ENCODE peak calls at places on chromosomes 4 and X, in six cellular contexts. One of them, this sample, is unnamed.

GRCh38 chr4:13527983-13528822 is 16.1 kb downstream of the NKX3-2 start:
- DNase-seq in NCI-H146: peak
- DNase-seq in activated CD4-positive, CD25-positive, alpha-beta regulatory T cell: no peak
- DNase-seq in DMS153: no peak
- DNase-seq in LoVo: no peak
- DNase-seq in activated T-helper 1 cell treated with anti-CD3 and anti-CD28 coated beads, Interleukin-2, amount 50 U/mL, for 16 hours: no peak
- DNase-seq in this sample: no peak

GRCh38 chr4:83361416-83362196 is 27.0 kb upstream of the HPSE start:
- DNase-seq in DMS153: no peak
- DNase-seq in activated T-helper 1 cell treated with anti-CD3 and anti-CD28 coated beads, Interleukin-2, amount 50 U/mL, for 16 hours: no peak
- DNase-seq in activated CD4-positive, CD25-positive, alpha-beta regulatory T cell: no peak
- DNase-seq in NCI-H146: no peak
- DNase-seq in LoVo: no peak
- DNase-seq in this sample: no peak

GRCh38 chr4:1579834-1580686 is 104.1 kb downstream of the FAM53A start:
- DNase-seq in LoVo: peak
- DNase-seq in NCI-H146: no peak
- DNase-seq in activated CD4-positive, CD25-positive, alpha-beta regulatory T cell: peak
- DNase-seq in activated T-helper 1 cell treated with anti-CD3 and anti-CD28 coated beads, Interleukin-2, amount 50 U/mL, for 16 hours: peak
- DNase-seq in DMS153: peak
- DNase-seq in this sample: peak

GRCh38 chrX:135543924-135544323 is 23.5 kb downstream of the INTS6L start:
- DNase-seq in activated CD4-positive, CD25-positive, alpha-beta regulatory T cell: peak
- DNase-seq in NCI-H146: no peak
- DNase-seq in activated T-helper 1 cell treated with anti-CD3 and anti-CD28 coated beads, Interleukin-2, amount 50 U/mL, for 16 hours: no peak
- DNase-seq in DMS153: no peak
- DNase-seq in LoVo: no peak
- DNase-seq in this sample: no peak

GRCh38 chr4:136651278-136651667 is 881.0 kb downstream of the PCDH18 start:
- DNase-seq in NCI-H146: no peak
- DNase-seq in DMS153: no peak
- DNase-seq in activated CD4-positive, CD25-positive, alpha-beta regulatory T cell: no peak
- DNase-seq in activated T-helper 1 cell treated with anti-CD3 and anti-CD28 coated beads, Interleukin-2, amount 50 U/mL, for 16 hours: no peak
- DNase-seq in LoVo: no peak
- DNase-seq in this sample: no peak

GRCh38 chrX:154373340-154374306 is 811 bp downstream of the FLNA start:
- DNase-seq in activated T-helper 1 cell treated with anti-CD3 and anti-CD28 coated beads, Interleukin-2, amount 50 U/mL, for 16 hours: no peak
- DNase-seq in DMS153: peak
- DNase-seq in activated CD4-positive, CD25-positive, alpha-beta regulatory T cell: no peak
- DNase-seq in NCI-H146: peak
- DNase-seq in LoVo: peak
- DNase-seq in this sample: no peak

GRCh38 chrX:84118769-84119168 is 69.2 kb downstream of the RPS6KA6 start:
- DNase-seq in activated T-helper 1 cell treated with anti-CD3 and anti-CD28 coated beads, Interleukin-2, amount 50 U/mL, for 16 hours: no peak
- DNase-seq in LoVo: peak
- DNase-seq in activated CD4-positive, CD25-positive, alpha-beta regulatory T cell: no peak
- DNase-seq in NCI-H146: no peak
- DNase-seq in DMS153: no peak
- DNase-seq in this sample: no peak

GRCh38 chr4:17448689-17449088 is 63.2 kb downstream of the QDPR start:
- DNase-seq in activated CD4-positive, CD25-positive, alpha-beta regulatory T cell: no peak
- DNase-seq in DMS153: no peak
- DNase-seq in LoVo: no peak
- DNase-seq in NCI-H146: no peak
- DNase-seq in activated T-helper 1 cell treated with anti-CD3 and anti-CD28 coated beads, Interleukin-2, amount 50 U/mL, for 16 hours: no peak
- DNase-seq in this sample: no peak

GRCh38 chrX:135396109-135396508 is 25.6 kb upstream of the SMIM10L2A start:
- DNase-seq in DMS153: peak
- DNase-seq in activated T-helper 1 cell treated with anti-CD3 and anti-CD28 coated beads, Interleukin-2, amount 50 U/mL, for 16 hours: no peak
- DNase-seq in NCI-H146: no peak
- DNase-seq in LoVo: no peak
- DNase-seq in activated CD4-positive, CD25-positive, alpha-beta regulatory T cell: no peak
- DNase-seq in this sample: no peak

GRCh38 chr4:123599920-123600394 is 203.4 kb downstream of the SPRY1 start:
- DNase-seq in activated T-helper 1 cell treated with anti-CD3 and anti-CD28 coated beads, Interleukin-2, amount 50 U/mL, for 16 hours: peak
- DNase-seq in DMS153: peak
- DNase-seq in LoVo: peak
- DNase-seq in activated CD4-positive, CD25-positive, alpha-beta regulatory T cell: no peak
- DNase-seq in NCI-H146: peak
- DNase-seq in this sample: peak

GRCh38 chrX:49155243-49155899 is 7.2 kb upstream of the MAGIX start:
- DNase-seq in activated CD4-positive, CD25-positive, alpha-beta regulatory T cell: no peak
- DNase-seq in LoVo: peak
- DNase-seq in NCI-H146: peak
- DNase-seq in activated T-helper 1 cell treated with anti-CD3 and anti-CD28 coated beads, Interleukin-2, amount 50 U/mL, for 16 hours: no peak
- DNase-seq in DMS153: no peak
- DNase-seq in this sample: no peak

GRCh38 chrX:43940811-43941210 is 32.4 kb downstream of the NDP start:
- DNase-seq in DMS153: no peak
- DNase-seq in NCI-H146: no peak
- DNase-seq in activated T-helper 1 cell treated with anti-CD3 and anti-CD28 coated beads, Interleukin-2, amount 50 U/mL, for 16 hours: no peak
- DNase-seq in activated CD4-positive, CD25-positive, alpha-beta regulatory T cell: no peak
- DNase-seq in LoVo: no peak
- DNase-seq in this sample: no peak

GRCh38 chrX:24782011-24782410 is 88.3 kb downstream of the POLA1 start:
- DNase-seq in LoVo: no peak
- DNase-seq in DMS153: no peak
- DNase-seq in activated T-helper 1 cell treated with anti-CD3 and anti-CD28 coated beads, Interleukin-2, amount 50 U/mL, for 16 hours: no peak
- DNase-seq in activated CD4-positive, CD25-positive, alpha-beta regulatory T cell: no peak
- DNase-seq in NCI-H146: no peak
- DNase-seq in this sample: no peak

GRCh38 chr4:95289028-95289634 is 259.6 kb downstream of the UNC5C start:
- DNase-seq in DMS153: no peak
- DNase-seq in NCI-H146: no peak
- DNase-seq in activated T-helper 1 cell treated with anti-CD3 and anti-CD28 coated beads, Interleukin-2, amount 50 U/mL, for 16 hours: no peak
- DNase-seq in activated CD4-positive, CD25-positive, alpha-beta regulatory T cell: no peak
- DNase-seq in LoVo: no peak
- DNase-seq in this sample: no peak

GRCh38 chrX:69236641-69237040 is 71.4 kb upstream of the PJA1 start:
- DNase-seq in LoVo: no peak
- DNase-seq in DMS153: no peak
- DNase-seq in activated T-helper 1 cell treated with anti-CD3 and anti-CD28 coated beads, Interleukin-2, amount 50 U/mL, for 16 hours: no peak
- DNase-seq in activated CD4-positive, CD25-positive, alpha-beta regulatory T cell: no peak
- DNase-seq in NCI-H146: no peak
- DNase-seq in this sample: no peak

GRCh38 chrX:43121637-43122036 is 343.7 kb upstream of the PPP1R2C start:
- DNase-seq in activated CD4-positive, CD25-positive, alpha-beta regulatory T cell: no peak
- DNase-seq in activated T-helper 1 cell treated with anti-CD3 and anti-CD28 coated beads, Interleukin-2, amount 50 U/mL, for 16 hours: no peak
- DNase-seq in DMS153: no peak
- DNase-seq in NCI-H146: no peak
- DNase-seq in LoVo: peak
- DNase-seq in this sample: no peak

GRCh38 chr4:165986956-165987698 is 114.1 kb downstream of the TLL1 start:
- DNase-seq in DMS153: no peak
- DNase-seq in LoVo: no peak
- DNase-seq in NCI-H146: peak
- DNase-seq in activated CD4-positive, CD25-positive, alpha-beta regulatory T cell: no peak
- DNase-seq in activated T-helper 1 cell treated with anti-CD3 and anti-CD28 coated beads, Interleukin-2, amount 50 U/mL, for 16 hours: no peak
- DNase-seq in this sample: no peak

GRCh38 chrX:39012561-39013209 is 211.4 kb downstream of the MID1IP1 start:
- DNase-seq in NCI-H146: no peak
- DNase-seq in DMS153: no peak
- DNase-seq in LoVo: no peak
- DNase-seq in activated T-helper 1 cell treated with anti-CD3 and anti-CD28 coated beads, Interleukin-2, amount 50 U/mL, for 16 hours: no peak
- DNase-seq in activated CD4-positive, CD25-positive, alpha-beta regulatory T cell: no peak
- DNase-seq in this sample: no peak

GRCh38 chrX:47623540-47624027 is 3.9 kb upstream of the SYN1 start:
- DNase-seq in NCI-H146: peak
- DNase-seq in activated T-helper 1 cell treated with anti-CD3 and anti-CD28 coated beads, Interleukin-2, amount 50 U/mL, for 16 hours: peak
- DNase-seq in LoVo: peak
- DNase-seq in DMS153: peak
- DNase-seq in activated CD4-positive, CD25-positive, alpha-beta regulatory T cell: peak
- DNase-seq in this sample: no peak

GRCh38 chr4:14529653-14530052 is 472.6 kb upstream of the CPEB2 start:
- DNase-seq in activated T-helper 1 cell treated with anti-CD3 and anti-CD28 coated beads, Interleukin-2, amount 50 U/mL, for 16 hours: no peak
- DNase-seq in NCI-H146: no peak
- DNase-seq in DMS153: peak
- DNase-seq in activated CD4-positive, CD25-positive, alpha-beta regulatory T cell: no peak
- DNase-seq in LoVo: no peak
- DNase-seq in this sample: no peak

GRCh38 chr4:120870279-120870673 is 52.2 kb downstream of the PRDM5 start:
- DNase-seq in activated CD4-positive, CD25-positive, alpha-beta regulatory T cell: no peak
- DNase-seq in NCI-H146: peak
- DNase-seq in LoVo: no peak
- DNase-seq in activated T-helper 1 cell treated with anti-CD3 and anti-CD28 coated beads, Interleukin-2, amount 50 U/mL, for 16 hours: no peak
- DNase-seq in DMS153: peak
- DNase-seq in this sample: no peak

GRCh38 chr4:25313194-25313895 is 771 bp downstream of the ZCCHC4 start:
- DNase-seq in activated T-helper 1 cell treated with anti-CD3 and anti-CD28 coated beads, Interleukin-2, amount 50 U/mL, for 16 hours: no peak
- DNase-seq in activated CD4-positive, CD25-positive, alpha-beta regulatory T cell: no peak
- DNase-seq in NCI-H146: peak
- DNase-seq in DMS153: no peak
- DNase-seq in LoVo: no peak
- DNase-seq in this sample: no peak

GRCh38 chr4:71303850-71304249 is 35.0 kb upstream of the SLC4A4 start:
- DNase-seq in DMS153: no peak
- DNase-seq in activated CD4-positive, CD25-positive, alpha-beta regulatory T cell: no peak
- DNase-seq in NCI-H146: no peak
- DNase-seq in LoVo: no peak
- DNase-seq in activated T-helper 1 cell treated with anti-CD3 and anti-CD28 coated beads, Interleukin-2, amount 50 U/mL, for 16 hours: no peak
- DNase-seq in this sample: no peak